ENCODE peak calls at places on chromosome 10, in ten cellular contexts. One of them, this sample, is unnamed. For H3K27me3 and H3K9me3, the result is how much of the 10 kb centered on the place peaks cover.

GRCh38 chr10:97032624-97033023 is 153.1 kb downstream of the SLIT1 start:
- DNase-seq in mammary epithelial cell: no peak
- DNase-seq in tibial artery: no peak
- DNase-seq in CD8-positive, alpha-beta T cell: no peak
- DNase-seq in right lobe of liver: no peak
- DNase-seq in colonic mucosa: no peak
- DNase-seq in Peyer's patch: no peak
- DNase-seq in heart left ventricle: no peak
- DNase-seq in spleen: no peak
- DNase-seq in uterus: no peak
- DNase-seq in this sample: no peak

GRCh38 chr10:36441557-36441956 is 683.8 kb upstream of the ANKRD30A start:
- DNase-seq in right lobe of liver: no peak
- DNase-seq in CD8-positive, alpha-beta T cell: no peak
- DNase-seq in tibial artery: no peak
- DNase-seq in Peyer's patch: no peak
- DNase-seq in colonic mucosa: no peak
- DNase-seq in spleen: no peak
- DNase-seq in uterus: no peak
- DNase-seq in heart left ventricle: peak
- DNase-seq in mammary epithelial cell: no peak
- DNase-seq in this sample: no peak

GRCh38 chr10:132604686-132605085 is 67.1 kb downstream of the INPP5A start:
- DNase-seq in uterus: no peak
- DNase-seq in spleen: no peak
- DNase-seq in right lobe of liver: no peak
- DNase-seq in colonic mucosa: no peak
- DNase-seq in CD8-positive, alpha-beta T cell: no peak
- DNase-seq in tibial artery: no peak
- DNase-seq in heart left ventricle: no peak
- DNase-seq in Peyer's patch: no peak
- DNase-seq in mammary epithelial cell: no peak
- DNase-seq in this sample: no peak

GRCh38 chr10:81426722-81427121 is 448.3 kb upstream of the NRG3 start:
- DNase-seq in Peyer's patch: no peak
- DNase-seq in heart left ventricle: no peak
- DNase-seq in tibial artery: no peak
- DNase-seq in colonic mucosa: no peak
- DNase-seq in right lobe of liver: no peak
- DNase-seq in uterus: no peak
- DNase-seq in spleen: no peak
- DNase-seq in mammary epithelial cell: no peak
- DNase-seq in CD8-positive, alpha-beta T cell: no peak
- DNase-seq in this sample: no peak

GRCh38 chr10:121088524-121088923 is 237.4 kb downstream of the WDR11 start:
- DNase-seq in right lobe of liver: no peak
- DNase-seq in heart left ventricle: no peak
- DNase-seq in CD8-positive, alpha-beta T cell: no peak
- DNase-seq in colonic mucosa: no peak
- DNase-seq in mammary epithelial cell: peak
- DNase-seq in uterus: no peak
- DNase-seq in tibial artery: no peak
- DNase-seq in Peyer's patch: no peak
- DNase-seq in spleen: no peak
- DNase-seq in this sample: no peak

GRCh38 chr10:78947733-78948132 is 121.0 kb upstream of the ZMIZ1 start:
- DNase-seq in heart left ventricle: no peak
- DNase-seq in colonic mucosa: no peak
- DNase-seq in spleen: no peak
- DNase-seq in uterus: no peak
- DNase-seq in tibial artery: no peak
- DNase-seq in mammary epithelial cell: no peak
- DNase-seq in CD8-positive, alpha-beta T cell: no peak
- DNase-seq in Peyer's patch: no peak
- DNase-seq in right lobe of liver: no peak
- DNase-seq in this sample: no peak

GRCh38 chr10:91635401-91636400 is 2.8 kb upstream of the PPP1R3C start:
- DNase-seq in right lobe of liver: peak
- DNase-seq in uterus: peak
- DNase-seq in CD8-positive, alpha-beta T cell: peak
- DNase-seq in colonic mucosa: peak
- DNase-seq in Peyer's patch: no peak
- DNase-seq in heart left ventricle: peak
- DNase-seq in mammary epithelial cell: peak
- DNase-seq in tibial artery: peak
- DNase-seq in spleen: no peak
- DNase-seq in this sample: no peak

GRCh38 chr10:96501985-96502384 is 11.7 kb downstream of the TLL2 start:
- DNase-seq in heart left ventricle: no peak
- DNase-seq in Peyer's patch: no peak
- DNase-seq in spleen: no peak
- DNase-seq in CD8-positive, alpha-beta T cell: no peak
- DNase-seq in tibial artery: no peak
- DNase-seq in mammary epithelial cell: peak
- DNase-seq in colonic mucosa: no peak
- DNase-seq in right lobe of liver: no peak
- DNase-seq in uterus: no peak
- DNase-seq in this sample: no peak

GRCh38 chr10:117139581-117140524 is 1.8 kb upstream of the VAX1 start:
- DNase-seq in colonic mucosa: no peak
- DNase-seq in heart left ventricle: no peak
- DNase-seq in uterus: no peak
- DNase-seq in tibial artery: no peak
- DNase-seq in spleen: no peak
- DNase-seq in right lobe of liver: no peak
- DNase-seq in Peyer's patch: no peak
- DNase-seq in mammary epithelial cell: no peak
- DNase-seq in CD8-positive, alpha-beta T cell: no peak
- DNase-seq in this sample: no peak

GRCh38 chr10:11835704-11836103 is 12.5 kb downstream of the PROSER2 start:
- DNase-seq in heart left ventricle: no peak
- DNase-seq in uterus: no peak
- DNase-seq in mammary epithelial cell: no peak
- DNase-seq in colonic mucosa: no peak
- DNase-seq in spleen: no peak
- DNase-seq in CD8-positive, alpha-beta T cell: no peak
- DNase-seq in right lobe of liver: no peak
- DNase-seq in Peyer's patch: no peak
- DNase-seq in tibial artery: no peak
- DNase-seq in this sample: no peak

GRCh38 chr10:72997099-72997498 is 42.5 kb upstream of the PLA2G12B start:
- DNase-seq in Peyer's patch: no peak
- DNase-seq in mammary epithelial cell: no peak
- DNase-seq in CD8-positive, alpha-beta T cell: no peak
- DNase-seq in uterus: no peak
- DNase-seq in colonic mucosa: no peak
- DNase-seq in heart left ventricle: no peak
- DNase-seq in tibial artery: no peak
- DNase-seq in spleen: no peak
- DNase-seq in right lobe of liver: no peak
- DNase-seq in this sample: no peak

GRCh38 chr10:117165557-117166419 is 27.7 kb upstream of the VAX1 start:
- DNase-seq in spleen: no peak
- DNase-seq in tibial artery: no peak
- DNase-seq in uterus: no peak
- DNase-seq in right lobe of liver: peak
- DNase-seq in colonic mucosa: no peak
- DNase-seq in CD8-positive, alpha-beta T cell: no peak
- DNase-seq in mammary epithelial cell: peak
- DNase-seq in heart left ventricle: no peak
- DNase-seq in Peyer's patch: peak
- DNase-seq in this sample: no peak

GRCh38 chr10:110273474-110273873 is 31.2 kb downstream of the SMNDC1 start:
- DNase-seq in tibial artery: peak
- DNase-seq in uterus: peak
- DNase-seq in spleen: no peak
- DNase-seq in CD8-positive, alpha-beta T cell: peak
- DNase-seq in heart left ventricle: peak
- DNase-seq in right lobe of liver: peak
- DNase-seq in mammary epithelial cell: peak
- DNase-seq in colonic mucosa: no peak
- DNase-seq in Peyer's patch: no peak
- DNase-seq in this sample: peak

GRCh38 chr10:10830316-10831061 is 187.2 kb upstream of the CELF2 start:
- DNase-seq in Peyer's patch: no peak
- DNase-seq in CD8-positive, alpha-beta T cell: no peak
- DNase-seq in mammary epithelial cell: peak
- DNase-seq in spleen: no peak
- DNase-seq in right lobe of liver: no peak
- DNase-seq in colonic mucosa: no peak
- DNase-seq in heart left ventricle: no peak
- DNase-seq in uterus: no peak
- DNase-seq in tibial artery: no peak
- DNase-seq in this sample: peak

GRCh38 chr10:128537888-128538287 is 411.7 kb upstream of the MKI67 start:
- DNase-seq in spleen: no peak
- DNase-seq in CD8-positive, alpha-beta T cell: no peak
- DNase-seq in colonic mucosa: no peak
- DNase-seq in uterus: no peak
- DNase-seq in heart left ventricle: no peak
- DNase-seq in right lobe of liver: no peak
- DNase-seq in Peyer's patch: no peak
- DNase-seq in mammary epithelial cell: no peak
- DNase-seq in tibial artery: no peak
- DNase-seq in this sample: no peak

GRCh38 chr10:98411768-98412167 is 3.2 kb downstream of the PYROXD2 start:
- DNase-seq in heart left ventricle: no peak
- DNase-seq in spleen: no peak
- DNase-seq in tibial artery: no peak
- DNase-seq in uterus: no peak
- DNase-seq in right lobe of liver: no peak
- DNase-seq in colonic mucosa: no peak
- DNase-seq in Peyer's patch: no peak
- DNase-seq in CD8-positive, alpha-beta T cell: no peak
- DNase-seq in mammary epithelial cell: no peak
- DNase-seq in this sample: peak

GRCh38 chr10:93816123-93816747 is 58.5 kb downstream of the LGI1 start:
- DNase-seq in Peyer's patch: peak
- DNase-seq in spleen: peak
- DNase-seq in tibial artery: peak
- DNase-seq in mammary epithelial cell: peak
- DNase-seq in heart left ventricle: peak
- DNase-seq in colonic mucosa: peak
- DNase-seq in uterus: peak
- DNase-seq in right lobe of liver: peak
- DNase-seq in CD8-positive, alpha-beta T cell: no peak
- DNase-seq in this sample: peak

GRCh38 chr10:6065845-6066244 is 3.7 kb upstream of the IL2RA start:
- DNase-seq in right lobe of liver: peak
- DNase-seq in tibial artery: no peak
- DNase-seq in uterus: no peak
- DNase-seq in Peyer's patch: no peak
- DNase-seq in spleen: no peak
- DNase-seq in CD8-positive, alpha-beta T cell: no peak
- DNase-seq in mammary epithelial cell: no peak
- DNase-seq in colonic mucosa: no peak
- DNase-seq in heart left ventricle: peak
- DNase-seq in this sample: no peak
- H3K27me3 ChIP-seq in right lobe of liver: under half
- H3K27me3 ChIP-seq in tibial artery: under half
- H3K27me3 ChIP-seq in uterus: under half
- H3K27me3 ChIP-seq in Peyer's patch: under half
- H3K27me3 ChIP-seq in spleen: under half
- H3K27me3 ChIP-seq in CD8-positive, alpha-beta T cell: under half
- H3K27me3 ChIP-seq in mammary epithelial cell: under half
- H3K27me3 ChIP-seq in colonic mucosa: under half
- H3K27me3 ChIP-seq in heart left ventricle: under half
- H3K27me3 ChIP-seq in this sample: under half

GRCh38 chr10:123958221-123958620 is 66.6 kb upstream of the CPXM2 start:
- DNase-seq in mammary epithelial cell: no peak
- DNase-seq in spleen: no peak
- DNase-seq in tibial artery: no peak
- DNase-seq in heart left ventricle: no peak
- DNase-seq in CD8-positive, alpha-beta T cell: no peak
- DNase-seq in colonic mucosa: no peak
- DNase-seq in uterus: no peak
- DNase-seq in right lobe of liver: no peak
- DNase-seq in Peyer's patch: no peak
- DNase-seq in this sample: no peak
- H3K27ac ChIP-seq in mammary epithelial cell: no peak
- H3K27ac ChIP-seq in spleen: no peak
- H3K27ac ChIP-seq in tibial artery: no peak
- H3K27ac ChIP-seq in heart left ventricle: no peak
- H3K27ac ChIP-seq in CD8-positive, alpha-beta T cell: no peak
- H3K27ac ChIP-seq in colonic mucosa: no peak
- H3K27ac ChIP-seq in uterus: no peak
- H3K27ac ChIP-seq in right lobe of liver: no peak
- H3K27ac ChIP-seq in Peyer's patch: no peak
- H3K27ac ChIP-seq in this sample: no peak

GRCh38 chr10:112658900-112659328 is 211.9 kb downstream of the VTI1A start:
- DNase-seq in right lobe of liver: no peak
- DNase-seq in Peyer's patch: no peak
- DNase-seq in mammary epithelial cell: peak
- DNase-seq in spleen: no peak
- DNase-seq in heart left ventricle: no peak
- DNase-seq in tibial artery: no peak
- DNase-seq in CD8-positive, alpha-beta T cell: no peak
- DNase-seq in uterus: no peak
- DNase-seq in colonic mucosa: no peak
- DNase-seq in this sample: no peak
- H3K9me3 ChIP-seq in right lobe of liver: under half
- H3K9me3 ChIP-seq in Peyer's patch: under half
- H3K9me3 ChIP-seq in mammary epithelial cell: under half
- H3K9me3 ChIP-seq in spleen: under half
- H3K9me3 ChIP-seq in heart left ventricle: under half
- H3K9me3 ChIP-seq in tibial artery: under half
- H3K9me3 ChIP-seq in CD8-positive, alpha-beta T cell: under half
- H3K9me3 ChIP-seq in uterus: under half
- H3K9me3 ChIP-seq in colonic mucosa: under half
- H3K9me3 ChIP-seq in this sample: under half

GRCh38 chr10:5364916-5365434 is at the start of gene UCN3:
- DNase-seq in mammary epithelial cell: no peak
- DNase-seq in uterus: no peak
- DNase-seq in colonic mucosa: no peak
- DNase-seq in heart left ventricle: no peak
- DNase-seq in Peyer's patch: no peak
- DNase-seq in spleen: no peak
- DNase-seq in CD8-positive, alpha-beta T cell: no peak
- DNase-seq in right lobe of liver: no peak
- DNase-seq in tibial artery: no peak
- DNase-seq in this sample: no peak

GRCh38 chr10:5362873-5363272 is 1.9 kb upstream of the UCN3 start:
- DNase-seq in right lobe of liver: no peak
- DNase-seq in spleen: no peak
- DNase-seq in heart left ventricle: no peak
- DNase-seq in Peyer's patch: no peak
- DNase-seq in colonic mucosa: no peak
- DNase-seq in mammary epithelial cell: no peak
- DNase-seq in tibial artery: no peak
- DNase-seq in CD8-positive, alpha-beta T cell: no peak
- DNase-seq in uterus: no peak
- DNase-seq in this sample: no peak

GRCh38 chr10:5361966-5362365 is 2.8 kb upstream of the UCN3 start:
- DNase-seq in colonic mucosa: no peak
- DNase-seq in spleen: no peak
- DNase-seq in heart left ventricle: no peak
- DNase-seq in mammary epithelial cell: no peak
- DNase-seq in uterus: no peak
- DNase-seq in tibial artery: no peak
- DNase-seq in right lobe of liver: no peak
- DNase-seq in Peyer's patch: no peak
- DNase-seq in CD8-positive, alpha-beta T cell: no peak
- DNase-seq in this sample: no peak

GRCh38 chr10:5365940-5366339 is 1.2 kb downstream of the UCN3 start:
- DNase-seq in mammary epithelial cell: no peak
- DNase-seq in heart left ventricle: no peak
- DNase-seq in right lobe of liver: no peak
- DNase-seq in Peyer's patch: no peak
- DNase-seq in spleen: no peak
- DNase-seq in tibial artery: no peak
- DNase-seq in CD8-positive, alpha-beta T cell: no peak
- DNase-seq in colonic mucosa: no peak
- DNase-seq in uterus: no peak
- DNase-seq in this sample: no peak

GRCh38 chr10:5364365-5364764 is 401 bp upstream of the UCN3 start:
- DNase-seq in tibial artery: no peak
- DNase-seq in uterus: no peak
- DNase-seq in Peyer's patch: no peak
- DNase-seq in heart left ventricle: no peak
- DNase-seq in right lobe of liver: no peak
- DNase-seq in CD8-positive, alpha-beta T cell: no peak
- DNase-seq in mammary epithelial cell: no peak
- DNase-seq in spleen: no peak
- DNase-seq in colonic mucosa: no peak
- DNase-seq in this sample: no peak
- H3K27me3 ChIP-seq in tibial artery: under half
- H3K27me3 ChIP-seq in uterus: under half
- H3K27me3 ChIP-seq in Peyer's patch: under half
- H3K27me3 ChIP-seq in heart left ventricle: under half
- H3K27me3 ChIP-seq in right lobe of liver: under half
- H3K27me3 ChIP-seq in CD8-positive, alpha-beta T cell: under half
- H3K27me3 ChIP-seq in mammary epithelial cell: under half
- H3K27me3 ChIP-seq in spleen: under half
- H3K27me3 ChIP-seq in colonic mucosa: under half
- H3K27me3 ChIP-seq in this sample: under half

This sample was measured in AG04450.